ENCODE peak calls at places on chromosome 1, in six cellular contexts. N is pancreas, D is left lung, T is brain microvascular endothelial cell, H is left ventricle myocardium inferior, L is fibroblast of lung. E is an unnamed sample.
A peak's percentile ranks its signal among the peaks of the same experiment; 100 is the strongest.

GRCh38 chr1:93907718-93908117 is 1.5 kb downstream of the GCLM start:
- DNase-seq in N (no peak), D (no peak), T (peak; percentile 21), H (peak; percentile 24), L (peak; percentile 51), E (peak; percentile 64)

GRCh38 chr1:55243655-55244054 is 28.5 kb upstream of the USP24 start:
- DNase-seq in N (no peak), D (no peak), T (no peak), H (no peak), L (no peak), E (no peak)

GRCh38 chr1:66175581-66175980 is 358.4 kb upstream of the SGIP1 start:
- DNase-seq in N (no peak), D (no peak), T (no peak), H (no peak), L (no peak), E (no peak)

GRCh38 chr1:67601955-67602354 is 83.0 kb upstream of the GADD45A start:
- DNase-seq in N (no peak), D (no peak), T (no peak), H (no peak), L (no peak), E (no peak)

GRCh38 chr1:113677250-113678158 is 81.8 kb downstream of the PHTF1 start:
- DNase-seq in N (no peak), D (no peak), T (peak; percentile 86), H (no peak), L (peak; percentile 71), E (peak; percentile 57)

GRCh38 chr1:116855220-116855619 is 54.5 kb upstream of the PTGFRN start:
- DNase-seq in N (peak; percentile 71), D (no peak), T (peak; percentile 20), H (peak; percentile 63), L (peak; percentile 34), E (no peak)

GRCh38 chr1:237638555-237638954 is 252.2 kb downstream of the ZP4 start:
- DNase-seq in N (no peak), D (no peak), T (no peak), H (no peak), L (no peak), E (no peak)

GRCh38 chr1:153922076-153922837 is 515 bp downstream of the GATAD2B start:
- DNase-seq in N (peak; percentile 51), D (no peak), T (no peak), H (peak; percentile 43), L (no peak), E (no peak)

GRCh38 chr1:1684031-1684681 is 8.4 kb downstream of the SLC35E2B start:
- DNase-seq in N (no peak), D (peak; percentile 30), T (no peak), H (no peak), L (no peak), E (no peak)

GRCh38 chr1:3660704-3661103 is 8.4 kb downstream of the TP73 start:
- DNase-seq in N (no peak), D (no peak), T (no peak), H (no peak), L (no peak), E (no peak)

GRCh38 chr1:228321478-228321877 is 85.2 kb downstream of the TRIM11 start:
- DNase-seq in N (peak; percentile 41), D (no peak), T (no peak), H (no peak), L (no peak), E (no peak)

GRCh38 chr1:228321895-228322294 is 84.7 kb downstream of the TRIM11 start:
- DNase-seq in N (no peak), D (no peak), T (no peak), H (no peak), L (no peak), E (no peak)

GRCh38 chr1:228320394-228320793 is 86.2 kb downstream of the TRIM11 start:
- DNase-seq in N (no peak), D (no peak), T (no peak), H (no peak), L (no peak), E (no peak)

GRCh38 chr1:228325267-228325666 is 81.4 kb downstream of the TRIM11 start:
- DNase-seq in N (no peak), D (no peak), T (no peak), H (no peak), L (no peak), E (no peak)

GRCh38 chr1:228323401-228323800 is 83.2 kb downstream of the TRIM11 start:
- DNase-seq in N (no peak), D (no peak), T (no peak), H (no peak), L (no peak), E (no peak)
- H3K27me3 ChIP-seq in N (no peaks in the 10 kb centered on the region), D (no peaks in the 10 kb centered on the region), T (no peaks in the 10 kb centered on the region), H (no peaks in the 10 kb centered on the region), L (no peaks in the 10 kb centered on the region), E (no peaks in the 10 kb centered on the region)

GRCh38 chr1:34866762-34867109 is 7.2 kb upstream of the SMIM12 start:
- DNase-seq in N (no peak), D (no peak), T (no peak), H (no peak), L (no peak), E (no peak)
- H3K27ac ChIP-seq in N (peak overlapping the region; percentile 81), D (no peak overlapping the region), T (no peak overlapping the region), H (peak overlapping the region; percentile 87), L (no peak overlapping the region), E (no peak overlapping the region)

GRCh38 chr1:7048395-7048794 is 263.1 kb downstream of the CAMTA1 start:
- DNase-seq in N (no peak), D (no peak), T (no peak), H (no peak), L (no peak), E (no peak)

GRCh38 chr1:7050751-7051665 is 265.8 kb downstream of the CAMTA1 start:
- DNase-seq in N (no peak), D (no peak), T (no peak), H (no peak), L (no peak), E (no peak)

GRCh38 chr1:7049913-7050625 is 264.8 kb downstream of the CAMTA1 start:
- DNase-seq in N (no peak), D (no peak), T (no peak), H (no peak), L (no peak), E (no peak)

GRCh38 chr1:7047866-7048265 is 262.6 kb downstream of the CAMTA1 start:
- DNase-seq in N (no peak), D (no peak), T (no peak), H (no peak), L (no peak), E (no peak)

DNA sequence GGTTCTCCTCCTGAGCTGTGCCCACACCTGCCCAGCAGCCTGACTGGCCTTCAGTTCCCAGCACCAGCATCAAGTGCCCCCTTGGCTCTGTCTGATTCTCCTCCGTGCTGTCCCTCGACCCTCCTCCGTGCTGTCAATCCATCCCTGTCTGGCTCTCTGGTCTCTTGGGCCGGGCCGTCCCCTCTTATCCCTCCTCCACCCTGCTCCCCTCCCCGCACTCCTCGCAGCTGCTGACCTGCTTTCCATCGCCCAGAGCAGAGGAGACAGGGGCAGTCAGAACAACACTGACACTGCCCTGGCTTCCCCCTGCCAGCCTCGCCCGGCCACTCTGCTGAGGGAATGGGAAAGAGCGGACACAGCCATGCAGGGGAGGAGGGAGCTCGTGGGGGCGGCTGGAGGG is 267.4 kb downstream of the CAMTA1 start:
- DNase-seq in N (no peak), D (no peak), T (no peak), H (no peak), L (no peak), E (no peak)
- H3K27me3 ChIP-seq in N (no peaks in the 10 kb centered on the region), D (peaks cover 29% of the 10 kb centered on the region), T (no peaks in the 10 kb centered on the region), H (peaks cover 71% of the 10 kb centered on the region), L (no peaks in the 10 kb centered on the region), E (no peaks in the 10 kb centered on the region)

GRCh38 chr1:243727503-243728191 is 122.4 kb downstream of the AKT3 start:
- DNase-seq in N (no peak), D (no peak), T (no peak), H (no peak), L (no peak), E (no peak)
- H3K27ac ChIP-seq in N (no peak overlapping the region), D (peak overlapping the region; percentile 10), T (no peak overlapping the region), H (no peak overlapping the region), L (no peak overlapping the region), E (no peak overlapping the region)

GRCh38 chr1:159177273-159177907 is 6.0 kb downstream of the CADM3 start:
- DNase-seq in N (no peak), D (no peak), T (peak; percentile 51), H (no peak), L (peak; percentile 64), E (peak; percentile 56)

GRCh38 chr1:159184201-159184600 is 12.8 kb downstream of the CADM3 start:
- DNase-seq in N (no peak), D (no peak), T (no peak), H (no peak), L (no peak), E (no peak)

GRCh38 chr1:159181328-159182024 is 10.1 kb downstream of the CADM3 start:
- DNase-seq in N (no peak), D (no peak), T (no peak), H (no peak), L (no peak), E (no peak)

GRCh38 chr1:159179906-159180305 is 8.5 kb downstream of the CADM3 start:
- DNase-seq in N (no peak), D (no peak), T (no peak), H (no peak), L (no peak), E (no peak)

DNA sequence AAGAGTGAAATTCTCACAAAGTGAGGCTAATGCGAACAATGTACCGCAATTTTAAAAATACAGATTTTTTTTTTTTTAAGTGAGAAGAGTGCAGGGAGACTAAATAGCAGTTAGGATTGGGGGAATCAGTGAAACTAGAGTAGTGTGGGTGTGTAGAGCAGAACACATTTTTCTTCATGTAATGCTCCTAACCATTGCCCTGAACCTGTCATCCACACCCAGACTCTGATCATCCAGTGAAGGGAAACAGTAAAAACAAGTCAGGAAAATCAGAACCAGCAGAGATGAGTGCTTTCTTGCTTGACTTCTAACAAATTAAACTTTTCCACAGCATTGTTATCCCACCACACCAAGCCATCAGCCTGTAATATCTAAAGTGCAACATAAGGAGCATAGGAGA is 9.1 kb downstream of the CADM3 start:
- DNase-seq in N (no peak), D (no peak), T (no peak), H (no peak), L (no peak), E (no peak)
- H3K27me3 ChIP-seq in N (no peaks in the 10 kb centered on the region), D (peaks cover 23% of the 10 kb centered on the region), T (no peaks in the 10 kb centered on the region), H (peaks cover 54% of the 10 kb centered on the region), L (no peaks in the 10 kb centered on the region), E (no peaks in the 10 kb centered on the region)

GRCh38 chr1:184624051-184624450 is 130.6 kb downstream of the EDEM3 start:
- DNase-seq in N (no peak), D (no peak), T (no peak), H (no peak), L (no peak), E (no peak)
- H3K27ac ChIP-seq in N (no peak overlapping the region), D (no peak overlapping the region), T (no peak overlapping the region), H (peak overlapping the region; percentile 93), L (no peak overlapping the region), E (no peak overlapping the region)